ENCODE peak calls at places on chromosomes 2 and 18, in six cellular contexts. F, X, I, L, T and Y are unnamed samples.
A peak's percentile ranks its signal among the peaks of the same experiment; 100 is the strongest.

GRCh38 chr2:164937864-164938401 is 17.4 kb downstream of the SLC38A11 start:
- DNase-seq in T (peak; percentile 25), F (no peak), L (no peak), I (no peak), X (no peak), Y (no peak)

GRCh38 chr2:213545964-213546363 is 261.7 kb downstream of the SPAG16 start:
- DNase-seq in T (no peak), F (no peak), I (no peak), X (no peak), L (no peak), Y (no peak)

GRCh38 chr18:32425466-32425865 is 45.2 kb downstream of the GAREM1 start:
- DNase-seq in L (no peak), F (peak; percentile 75), I (no peak), X (no peak), T (no peak), Y (no peak)

GRCh38 chr18:8706981-8707940 is 1.9 kb downstream of the MTCL1 start:
- DNase-seq in T (peak; percentile 75), X (no peak), F (peak; percentile 71), I (no peak), L (peak; percentile 58), Y (peak; percentile 84)

GRCh38 chr2:71880846-71881610 is 266.6 kb downstream of the CYP26B1 start:
- DNase-seq in F (peak; percentile 75), I (no peak), L (no peak), T (peak; percentile 24), X (peak; percentile 82), Y (no peak)

GRCh38 chr2:204365778-204366177 is 179.5 kb upstream of the PARD3B start:
- DNase-seq in L (no peak), F (peak; percentile 14), X (no peak), T (no peak), I (no peak), Y (no peak)

GRCh38 chr18:75142677-75143076 is 66.3 kb downstream of the PTGR3 start:
- DNase-seq in L (no peak), I (no peak), F (no peak), X (no peak), T (no peak), Y (no peak)

GRCh38 chr2:114442545-114442944 is at the start of gene DPP10:
- DNase-seq in T (peak; percentile 20), X (peak; percentile 49), F (peak; percentile 1), L (no peak), I (no peak), Y (no peak)

GRCh38 chr2:233053928-233054774 is 6.0 kb upstream of the INPP5D start:
- DNase-seq in L (peak; percentile 79), F (peak; percentile 38), I (peak; percentile 59), T (peak; percentile 73), X (peak; percentile 60), Y (peak; percentile 94)

GRCh38 chr2:214244847-214245246 is 166.0 kb upstream of the VWC2L start:
- DNase-seq in T (no peak), I (no peak), L (no peak), X (no peak), F (no peak), Y (no peak)

GRCh38 chr2:55550368-55551102 is 31.0 kb downstream of the CFAP36 start:
- DNase-seq in X (no peak), F (peak; percentile 81), L (no peak), I (no peak), T (no peak), Y (no peak)

GRCh38 chr2:217840522-217840921 is 162.3 kb downstream of the TNS1 start:
- DNase-seq in I (no peak), T (no peak), X (no peak), F (no peak), L (no peak), Y (no peak)
- H3K4me1 ChIP-seq in I (no peaks in the 10 kb centered on the region), T (peaks cover 22% of the 10 kb centered on the region), X (no peaks in the 10 kb centered on the region), F (peaks cover 18% of the 10 kb centered on the region), L (peaks cover 86% of the 10 kb centered on the region), Y (peaks cover 38% of the 10 kb centered on the region)

GRCh38 chr2:179305125-179305524 is 40.5 kb upstream of the SESTD1 start:
- DNase-seq in L (no peak), X (no peak), T (no peak), I (no peak), F (no peak), Y (no peak)

GRCh38 chr2:179313057-179313456 is 48.4 kb upstream of the SESTD1 start:
- DNase-seq in T (no peak), I (no peak), X (no peak), F (no peak), L (no peak), Y (no peak)

GRCh38 chr2:179307972-179308371 is 43.3 kb upstream of the SESTD1 start:
- DNase-seq in F (no peak), I (no peak), L (no peak), T (no peak), X (no peak), Y (no peak)

GRCh38 chr2:179311071-179311470 is 46.4 kb upstream of the SESTD1 start:
- DNase-seq in T (no peak), L (no peak), I (no peak), X (no peak), F (peak; percentile 77), Y (no peak)
- TF ChIP-seq CTCF in T (no peak), L (no peak), I (no peak), X (no peak), F (no peak), Y (no peak)

DNA sequence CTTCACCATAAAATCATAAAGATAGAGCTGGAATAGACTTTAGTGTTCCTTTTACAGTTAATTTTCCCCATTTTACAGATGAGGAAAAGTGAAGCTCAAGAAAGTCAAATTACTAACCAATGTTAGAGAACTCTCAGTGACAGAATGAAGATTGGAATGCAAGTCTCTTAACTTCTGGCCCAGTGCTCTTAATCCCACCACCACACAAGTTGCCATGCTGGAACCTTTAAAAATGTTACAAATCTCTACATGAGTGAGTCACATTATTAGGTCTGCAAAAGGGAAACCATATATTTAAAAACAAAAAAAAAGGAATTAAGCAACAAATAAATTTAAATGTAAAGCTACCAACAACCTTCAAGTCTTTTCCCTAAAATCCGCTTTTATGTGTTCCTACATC is 3.5 kb downstream of the NCKAP1 start:
- DNase-seq in F (peak; percentile 22), L (no peak), X (no peak), T (no peak), I (no peak), Y (no peak)
- H3K4me3 ChIP-seq in F (peak overlapping the region; percentile 97), L (no peak overlapping the region), X (no peak overlapping the region), T (no peak overlapping the region), I (no peak overlapping the region), Y (no peak overlapping the region)

DNA sequence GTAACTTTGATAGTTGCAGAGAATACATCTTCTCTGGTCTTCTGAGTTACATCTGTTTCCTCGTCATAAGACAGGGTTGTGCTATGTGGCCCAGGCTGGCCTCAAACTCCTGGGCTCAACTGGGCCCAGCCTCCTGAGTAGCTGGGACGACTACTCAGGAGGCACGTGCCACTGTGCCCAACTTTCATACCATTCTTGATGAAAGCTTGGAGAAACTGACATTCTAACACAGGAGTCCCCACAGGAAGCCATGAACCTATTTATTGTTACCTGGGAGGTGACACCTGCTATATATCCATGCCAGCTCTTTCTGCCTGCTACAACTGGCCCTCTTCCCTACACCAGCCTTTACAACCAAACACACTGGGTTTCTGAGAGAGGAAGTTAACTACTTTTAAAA is 19.1 kb downstream of the EIF2AK3 start:
- DNase-seq in T (no peak), I (no peak), X (no peak), L (no peak), F (no peak), Y (no peak)
- H3K4me1 ChIP-seq in T (peaks cover 37% of the 10 kb centered on the region), I (no peaks in the 10 kb centered on the region), X (peaks cover 6% of the 10 kb centered on the region), L (no peaks in the 10 kb centered on the region), F (peaks cover 2% of the 10 kb centered on the region), Y (no peaks in the 10 kb centered on the region)

GRCh38 chr2:226671177-226671676 is 128.4 kb downstream of the IRS1 start:
- DNase-seq in F (no peak), X (no peak), L (no peak), T (no peak), I (no peak), Y (no peak)

GRCh38 chr2:226674123-226674522 is 125.5 kb downstream of the IRS1 start:
- DNase-seq in L (no peak), F (peak; percentile 54), T (no peak), I (no peak), X (no peak), Y (no peak)

GRCh38 chr2:226669905-226670304 is 129.7 kb downstream of the IRS1 start:
- DNase-seq in X (no peak), T (no peak), L (no peak), I (no peak), F (no peak), Y (no peak)

GRCh38 chr2:226676618-226677017 is 123.0 kb downstream of the IRS1 start:
- DNase-seq in I (no peak), X (no peak), F (no peak), L (no peak), T (no peak), Y (no peak)

GRCh38 chr2:226673314-226673723 is 126.3 kb downstream of the IRS1 start:
- DNase-seq in T (no peak), L (no peak), X (peak; percentile 61), F (peak; percentile 91), I (no peak), Y (no peak)
- TF ChIP-seq CTCF in T (no peak), L (no peak), X (no peak), F (no peak), I (no peak), Y (no peak)

GRCh38 chr2:30334738-30335426 is 103.5 kb downstream of the LBH start:
- DNase-seq in T (peak; percentile 37), L (no peak), F (no peak), X (no peak), I (no peak), Y (no peak)

GRCh38 chr2:30339071-30339470 is 107.7 kb downstream of the LBH start:
- DNase-seq in F (no peak), X (no peak), T (no peak), L (no peak), I (no peak), Y (no peak)

GRCh38 chr2:30336978-30337841 is 105.9 kb downstream of the LBH start:
- DNase-seq in I (peak; percentile 30), L (no peak), T (no peak), F (no peak), X (no peak), Y (no peak)

GRCh38 chr2:30338475-30338874 is 107.1 kb downstream of the LBH start:
- DNase-seq in T (no peak), X (no peak), F (no peak), I (no peak), L (no peak), Y (no peak)

GRCh38 chr2:30335981-30336538 is 104.7 kb downstream of the LBH start:
- DNase-seq in L (no peak), X (no peak), I (no peak), T (no peak), F (no peak), Y (no peak)
- H3K4me3 ChIP-seq in L (no peak overlapping the region), X (no peak overlapping the region), I (peak overlapping the region; percentile 43), T (no peak overlapping the region), F (no peak overlapping the region), Y (no peak overlapping the region)

GRCh38 chr2:236550298-236550697 is 19.3 kb upstream of the ACKR3 start:
- DNase-seq in T (no peak), L (no peak), X (no peak), F (no peak), I (no peak), Y (no peak)
- H3K4me1 ChIP-seq in T (no peaks in the 10 kb centered on the region), L (peaks cover 24% of the 10 kb centered on the region), X (no peaks in the 10 kb centered on the region), F (no peaks in the 10 kb centered on the region), I (peaks cover 77% of the 10 kb centered on the region), Y (no peaks in the 10 kb centered on the region)